ENCODE peak calls at places on chromosomes 16 and 17, in five cellular contexts. One of them, this sample, is unnamed.

GRCh38 chr16:30173054-30173453 is 10.3 kb upstream of the CORO1A start:
- DNase-seq in CD4-positive, CD25-positive, alpha-beta regulatory T cell: no peak
- DNase-seq in GM23338: no peak
- DNase-seq in endodermal cell: no peak
- DNase-seq in PC-3: no peak
- DNase-seq in this sample: no peak

GRCh38 chr17:66730497-66730923 is 104.4 kb upstream of the CACNG5 start:
- DNase-seq in CD4-positive, CD25-positive, alpha-beta regulatory T cell: no peak
- DNase-seq in GM23338: peak
- DNase-seq in PC-3: no peak
- DNase-seq in endodermal cell: peak
- DNase-seq in this sample: no peak

GRCh38 chr17:70353408-70354092 is 184.2 kb downstream of the KCNJ2 start:
- DNase-seq in GM23338: no peak
- DNase-seq in PC-3: no peak
- DNase-seq in CD4-positive, CD25-positive, alpha-beta regulatory T cell: no peak
- DNase-seq in endodermal cell: no peak
- DNase-seq in this sample: no peak

GRCh38 chr16:4425378-4426020 is at the start of gene DNAJA3:
- DNase-seq in endodermal cell: peak
- DNase-seq in PC-3: peak
- DNase-seq in CD4-positive, CD25-positive, alpha-beta regulatory T cell: peak
- DNase-seq in GM23338: peak
- DNase-seq in this sample: peak

GRCh38 chr17:50908860-50909764 is 43.0 kb upstream of the TOB1 start:
- DNase-seq in CD4-positive, CD25-positive, alpha-beta regulatory T cell: peak
- DNase-seq in PC-3: no peak
- DNase-seq in GM23338: peak
- DNase-seq in endodermal cell: peak
- DNase-seq in this sample: no peak

GRCh38 chr16:24610421-24610765 is 71.0 kb downstream of the RBBP6 start:
- DNase-seq in PC-3: peak
- DNase-seq in endodermal cell: peak
- DNase-seq in CD4-positive, CD25-positive, alpha-beta regulatory T cell: no peak
- DNase-seq in GM23338: peak
- DNase-seq in this sample: peak

GRCh38 chr17:36994438-36994837 is 45.7 kb downstream of the AATF start:
- DNase-seq in endodermal cell: no peak
- DNase-seq in CD4-positive, CD25-positive, alpha-beta regulatory T cell: no peak
- DNase-seq in PC-3: no peak
- DNase-seq in GM23338: no peak
- DNase-seq in this sample: no peak

GRCh38 chr16:29806641-29807425 is 504 bp downstream of the MAZ start:
- DNase-seq in CD4-positive, CD25-positive, alpha-beta regulatory T cell: peak
- DNase-seq in PC-3: peak
- DNase-seq in endodermal cell: peak
- DNase-seq in GM23338: peak
- DNase-seq in this sample: no peak

GRCh38 chr17:46910179-46910927 is 12.6 kb upstream of the GOSR2 start:
- DNase-seq in endodermal cell: no peak
- DNase-seq in GM23338: no peak
- DNase-seq in CD4-positive, CD25-positive, alpha-beta regulatory T cell: no peak
- DNase-seq in PC-3: no peak
- DNase-seq in this sample: no peak

GRCh38 chr16:85333744-85334640 is 221.7 kb upstream of the CIBAR2 start:
- DNase-seq in PC-3: no peak
- DNase-seq in endodermal cell: peak
- DNase-seq in CD4-positive, CD25-positive, alpha-beta regulatory T cell: no peak
- DNase-seq in GM23338: no peak
- DNase-seq in this sample: no peak

GRCh38 chr17:39229274-39229913 is 3.6 kb upstream of the STAC2 start:
- DNase-seq in PC-3: peak
- DNase-seq in CD4-positive, CD25-positive, alpha-beta regulatory T cell: no peak
- DNase-seq in GM23338: no peak
- DNase-seq in endodermal cell: peak
- DNase-seq in this sample: no peak

GRCh38 chr16:14486520-14487303 is 143.3 kb downstream of the PARN start:
- DNase-seq in PC-3: peak
- DNase-seq in CD4-positive, CD25-positive, alpha-beta regulatory T cell: no peak
- DNase-seq in GM23338: peak
- DNase-seq in endodermal cell: peak
- DNase-seq in this sample: peak

GRCh38 chr17:15456486-15456885 is 10.9 kb downstream of the CDRT4 start:
- DNase-seq in CD4-positive, CD25-positive, alpha-beta regulatory T cell: no peak
- DNase-seq in endodermal cell: no peak
- DNase-seq in PC-3: no peak
- DNase-seq in GM23338: no peak
- DNase-seq in this sample: no peak

GRCh38 chr17:66200685-66201092 is 8.8 kb upstream of the CEP112 start:
- DNase-seq in GM23338: peak
- DNase-seq in PC-3: peak
- DNase-seq in CD4-positive, CD25-positive, alpha-beta regulatory T cell: peak
- DNase-seq in endodermal cell: peak
- DNase-seq in this sample: no peak

GRCh38 chr16:27598226-27598625 is 48.3 kb downstream of the KATNIP start:
- DNase-seq in endodermal cell: no peak
- DNase-seq in PC-3: no peak
- DNase-seq in CD4-positive, CD25-positive, alpha-beta regulatory T cell: no peak
- DNase-seq in GM23338: no peak
- DNase-seq in this sample: no peak

GRCh38 chr16:78506372-78507193 is 407.1 kb downstream of the WWOX start:
- DNase-seq in GM23338: no peak
- DNase-seq in CD4-positive, CD25-positive, alpha-beta regulatory T cell: no peak
- DNase-seq in PC-3: no peak
- DNase-seq in endodermal cell: no peak
- DNase-seq in this sample: no peak

GRCh38 chr17:76995352-76996105 is 127.3 kb downstream of the MGAT5B start:
- DNase-seq in CD4-positive, CD25-positive, alpha-beta regulatory T cell: no peak
- DNase-seq in GM23338: peak
- DNase-seq in endodermal cell: peak
- DNase-seq in PC-3: no peak
- DNase-seq in this sample: no peak

GRCh38 chr16:86638642-86639041 is 60.3 kb downstream of the FOXL1 start:
- DNase-seq in CD4-positive, CD25-positive, alpha-beta regulatory T cell: no peak
- DNase-seq in GM23338: no peak
- DNase-seq in endodermal cell: no peak
- DNase-seq in PC-3: no peak
- DNase-seq in this sample: no peak

GRCh38 chr17:48478224-48479013 is 48.4 kb upstream of the SKAP1 start:
- DNase-seq in CD4-positive, CD25-positive, alpha-beta regulatory T cell: no peak
- DNase-seq in endodermal cell: no peak
- DNase-seq in PC-3: no peak
- DNase-seq in GM23338: no peak
- DNase-seq in this sample: no peak

GRCh38 chr16:50265716-50266336 is 525 bp upstream of the ADCY7 start:
- DNase-seq in PC-3: no peak
- DNase-seq in CD4-positive, CD25-positive, alpha-beta regulatory T cell: no peak
- DNase-seq in endodermal cell: peak
- DNase-seq in GM23338: no peak
- DNase-seq in this sample: no peak

GRCh38 chr16:50265260-50265659 is 1.1 kb upstream of the ADCY7 start:
- DNase-seq in PC-3: peak
- DNase-seq in endodermal cell: peak
- DNase-seq in CD4-positive, CD25-positive, alpha-beta regulatory T cell: peak
- DNase-seq in GM23338: no peak
- DNase-seq in this sample: no peak

GRCh38 chr16:50263060-50263909 is 3.1 kb upstream of the ADCY7 start:
- DNase-seq in endodermal cell: peak
- DNase-seq in PC-3: no peak
- DNase-seq in GM23338: no peak
- DNase-seq in CD4-positive, CD25-positive, alpha-beta regulatory T cell: no peak
- DNase-seq in this sample: no peak

GRCh38 chr16:50266337-50267091 is at the start of gene ADCY7:
- DNase-seq in GM23338: peak
- DNase-seq in PC-3: no peak
- DNase-seq in CD4-positive, CD25-positive, alpha-beta regulatory T cell: peak
- DNase-seq in endodermal cell: peak
- DNase-seq in this sample: no peak

DNA sequence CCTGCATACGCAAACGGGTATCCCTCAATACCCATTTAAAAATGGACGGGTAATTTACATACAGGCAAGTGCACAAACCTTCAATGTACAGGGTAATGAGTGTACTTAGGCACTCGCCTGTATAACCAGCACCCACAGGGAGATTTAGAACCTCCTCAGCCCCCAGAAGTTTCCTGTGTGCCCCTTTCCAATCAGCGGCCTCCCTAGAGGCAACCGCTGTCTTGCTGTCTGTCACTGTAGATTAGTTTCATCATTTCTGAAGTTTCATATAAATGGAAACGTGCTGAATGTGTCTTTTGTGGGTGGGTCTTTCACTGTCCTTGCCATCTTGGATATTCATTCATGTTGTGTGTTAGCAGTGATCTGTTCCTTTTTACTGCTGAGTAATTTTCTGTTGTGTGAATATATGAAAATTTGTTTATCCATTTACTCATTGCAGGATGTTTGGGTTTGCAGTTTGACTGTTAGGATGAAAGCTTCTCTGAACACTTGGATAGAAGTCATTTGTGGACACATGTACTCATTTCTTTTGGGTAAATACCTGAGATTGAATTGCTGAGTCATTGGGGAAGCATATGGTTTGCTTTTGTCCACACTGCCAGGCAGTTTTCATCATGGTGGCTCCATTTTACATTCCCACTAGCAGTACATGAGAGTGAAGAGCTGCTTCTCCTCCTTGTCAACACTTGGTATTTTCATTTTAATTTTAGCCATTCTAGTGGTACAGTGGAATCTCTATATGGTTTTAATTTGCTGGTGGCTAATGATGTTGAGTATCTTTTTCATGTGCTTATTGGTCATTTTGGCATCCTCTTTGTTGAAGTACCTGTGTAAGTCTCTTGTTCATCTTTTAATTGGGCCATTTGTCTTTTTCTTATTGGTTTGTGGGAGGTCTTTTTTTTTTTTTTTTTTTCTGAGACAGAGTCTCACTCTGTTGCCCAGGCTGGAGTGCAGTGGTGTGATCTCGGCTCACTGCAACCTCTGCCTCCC is 2.1 kb upstream of the ADCY7 start:
- DNase-seq in endodermal cell: peak
- DNase-seq in GM23338: no peak
- DNase-seq in CD4-positive, CD25-positive, alpha-beta regulatory T cell: no peak
- DNase-seq in PC-3: peak
- DNase-seq in this sample: no peak
- H3K27ac ChIP-seq in endodermal cell: no peak
- H3K27ac ChIP-seq in GM23338: no peak
- H3K27ac ChIP-seq in CD4-positive, CD25-positive, alpha-beta regulatory T cell: no peak
- H3K27ac ChIP-seq in PC-3: peak
- H3K27ac ChIP-seq in this sample: no peak

GRCh38 chr17:78715876-78716275 is 66.2 kb downstream of the CYTH1 start:
- DNase-seq in CD4-positive, CD25-positive, alpha-beta regulatory T cell: no peak
- DNase-seq in GM23338: no peak
- DNase-seq in endodermal cell: no peak
- DNase-seq in PC-3: no peak
- DNase-seq in this sample: no peak

GRCh38 chr17:78716292-78716691 is 65.8 kb downstream of the CYTH1 start:
- DNase-seq in endodermal cell: no peak
- DNase-seq in GM23338: no peak
- DNase-seq in CD4-positive, CD25-positive, alpha-beta regulatory T cell: no peak
- DNase-seq in PC-3: no peak
- DNase-seq in this sample: no peak

GRCh38 chr17:78716814-78717393 is 65.2 kb downstream of the CYTH1 start:
- DNase-seq in PC-3: peak
- DNase-seq in GM23338: peak
- DNase-seq in CD4-positive, CD25-positive, alpha-beta regulatory T cell: no peak
- DNase-seq in endodermal cell: peak
- DNase-seq in this sample: peak

GRCh38 chr17:78714534-78714933 is 67.5 kb downstream of the CYTH1 start:
- DNase-seq in CD4-positive, CD25-positive, alpha-beta regulatory T cell: no peak
- DNase-seq in endodermal cell: peak
- DNase-seq in PC-3: no peak
- DNase-seq in GM23338: no peak
- DNase-seq in this sample: no peak

DNA sequence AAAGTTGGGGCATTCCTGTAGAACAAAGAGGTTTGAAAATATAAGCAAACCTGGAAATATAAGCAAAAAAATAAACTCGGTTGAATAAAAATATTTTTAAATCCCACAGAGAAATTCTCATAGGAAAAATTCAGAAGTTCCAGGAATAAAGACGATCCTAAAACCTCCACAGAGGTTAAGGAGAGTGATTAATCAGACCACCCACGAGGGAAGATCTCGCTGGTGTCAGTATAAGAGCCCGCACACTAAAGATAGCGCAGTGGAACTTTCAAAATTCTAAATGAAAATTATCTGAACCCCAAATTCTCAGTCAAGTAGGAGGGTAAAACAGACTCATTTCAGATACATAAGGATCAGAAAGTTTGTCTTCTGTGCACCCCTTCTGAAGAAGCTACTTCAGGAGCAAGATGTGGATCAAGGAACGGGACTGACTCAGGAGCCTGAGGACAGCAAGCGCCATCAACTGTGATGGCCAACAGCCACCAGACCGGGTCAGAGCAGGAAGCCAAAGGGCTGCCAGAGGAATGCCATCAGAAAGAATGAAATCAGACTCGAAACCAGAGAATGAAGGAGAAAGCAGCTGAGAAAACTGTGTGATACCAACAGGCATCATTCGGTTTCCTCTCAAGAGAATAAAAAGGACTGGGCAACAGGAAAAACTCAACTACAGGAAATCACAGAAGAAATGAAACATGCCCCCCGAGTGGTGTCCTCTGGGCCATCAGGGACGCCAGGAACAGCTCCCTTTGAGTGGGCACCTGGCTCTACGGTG is 66.9 kb downstream of the CYTH1 start:
- DNase-seq in endodermal cell: peak
- DNase-seq in CD4-positive, CD25-positive, alpha-beta regulatory T cell: no peak
- DNase-seq in GM23338: no peak
- DNase-seq in PC-3: no peak
- DNase-seq in this sample: no peak
- H3K27ac ChIP-seq in endodermal cell: no peak
- H3K27ac ChIP-seq in CD4-positive, CD25-positive, alpha-beta regulatory T cell: peak
- H3K27ac ChIP-seq in GM23338: no peak
- H3K27ac ChIP-seq in PC-3: no peak
- H3K27ac ChIP-seq in this sample: peak

GRCh38 chr16:89442588-89442987 is 47.8 kb downstream of the ANKRD11 start:
- DNase-seq in GM23338: no peak
- DNase-seq in CD4-positive, CD25-positive, alpha-beta regulatory T cell: no peak
- DNase-seq in endodermal cell: no peak
- DNase-seq in PC-3: no peak
- DNase-seq in this sample: no peak
- H3K27ac ChIP-seq in GM23338: peak
- H3K27ac ChIP-seq in CD4-positive, CD25-positive, alpha-beta regulatory T cell: peak
- H3K27ac ChIP-seq in endodermal cell: peak
- H3K27ac ChIP-seq in PC-3: peak
- H3K27ac ChIP-seq in this sample: no peak

GRCh38 chr17:74737299-74738050 is 419 bp downstream of the RAB37 start:
- DNase-seq in CD4-positive, CD25-positive, alpha-beta regulatory T cell: peak
- DNase-seq in PC-3: peak
- DNase-seq in endodermal cell: peak
- DNase-seq in GM23338: peak
- DNase-seq in this sample: no peak
- H3K27ac ChIP-seq in CD4-positive, CD25-positive, alpha-beta regulatory T cell: peak
- H3K27ac ChIP-seq in PC-3: no peak
- H3K27ac ChIP-seq in endodermal cell: no peak
- H3K27ac ChIP-seq in GM23338: peak
- H3K27ac ChIP-seq in this sample: no peak

GRCh38 chr16:88695218-88695617 is 8.9 kb upstream of the SNAI3 start:
- DNase-seq in endodermal cell: no peak
- DNase-seq in GM23338: no peak
- DNase-seq in PC-3: no peak
- DNase-seq in CD4-positive, CD25-positive, alpha-beta regulatory T cell: no peak
- DNase-seq in this sample: no peak
- H3K27ac ChIP-seq in endodermal cell: no peak
- H3K27ac ChIP-seq in GM23338: no peak
- H3K27ac ChIP-seq in PC-3: no peak
- H3K27ac ChIP-seq in CD4-positive, CD25-positive, alpha-beta regulatory T cell: peak
- H3K27ac ChIP-seq in this sample: no peak

This sample was measured in substantia nigra.